ENCODE peak calls at places on chromosomes 6 and 20, in four cellular contexts. One of them, this sample, is unnamed.

GRCh38 chr6:84549912-84550311 is 214.5 kb downstream of the TBX18 start:
- DNase-seq in neural progenitor cell: peak; percentile 18
- DNase-seq in ascending aorta: no peak
- DNase-seq in NCI-H446 treated with DMSO at 0.1 percent for 48 hours: no peak
- DNase-seq in this sample: peak; percentile 45

GRCh38 chr6:35478259-35478658 is 10.1 kb downstream of the RPL10A start:
- DNase-seq in neural progenitor cell: no peak
- DNase-seq in ascending aorta: no peak
- DNase-seq in NCI-H446 treated with DMSO at 0.1 percent for 48 hours: no peak
- DNase-seq in this sample: no peak

GRCh38 chr20:431012-431904 is 23.2 kb downstream of the RBCK1 start:
- DNase-seq in NCI-H446 treated with DMSO at 0.1 percent for 48 hours: peak; percentile 31
- DNase-seq in neural progenitor cell: peak; percentile 85
- DNase-seq in ascending aorta: no peak
- DNase-seq in this sample: peak; percentile 87

GRCh38 chr20:35462351-35462750 is 7.0 kb downstream of the CEP250 start:
- DNase-seq in ascending aorta: no peak
- DNase-seq in NCI-H446 treated with DMSO at 0.1 percent for 48 hours: no peak
- DNase-seq in neural progenitor cell: no peak
- DNase-seq in this sample: no peak

GRCh38 chr6:113047148-113047547 is 700.0 kb downstream of the RFPL4B start:
- DNase-seq in neural progenitor cell: no peak
- DNase-seq in ascending aorta: no peak
- DNase-seq in NCI-H446 treated with DMSO at 0.1 percent for 48 hours: no peak
- DNase-seq in this sample: no peak

GRCh38 chr6:13116155-13116554 is 212.2 kb downstream of the TBC1D7 start:
- DNase-seq in neural progenitor cell: no peak
- DNase-seq in NCI-H446 treated with DMSO at 0.1 percent for 48 hours: no peak
- DNase-seq in ascending aorta: no peak
- DNase-seq in this sample: no peak

GRCh38 chr6:151350442-151351145 is 40.8 kb downstream of the ZBTB2 start:
- DNase-seq in ascending aorta: no peak
- DNase-seq in neural progenitor cell: no peak
- DNase-seq in NCI-H446 treated with DMSO at 0.1 percent for 48 hours: no peak
- DNase-seq in this sample: no peak

GRCh38 chr20:2771631-2772080 is 28.8 kb downstream of the CPXM1 start:
- DNase-seq in NCI-H446 treated with DMSO at 0.1 percent for 48 hours: no peak
- DNase-seq in neural progenitor cell: no peak
- DNase-seq in ascending aorta: no peak
- DNase-seq in this sample: peak; percentile 60

GRCh38 chr6:3765415-3765814 is 13.9 kb upstream of the PXDC1 start:
- DNase-seq in neural progenitor cell: no peak
- DNase-seq in NCI-H446 treated with DMSO at 0.1 percent for 48 hours: no peak
- DNase-seq in ascending aorta: no peak
- DNase-seq in this sample: no peak

GRCh38 chr6:132919476-132919875 is 105.1 kb downstream of the RPS12 start:
- DNase-seq in ascending aorta: no peak
- DNase-seq in neural progenitor cell: no peak
- DNase-seq in NCI-H446 treated with DMSO at 0.1 percent for 48 hours: no peak
- DNase-seq in this sample: no peak

GRCh38 chr6:31785475-31785874 is 8.3 kb upstream of the VWA7 start:
- DNase-seq in neural progenitor cell: no peak
- DNase-seq in ascending aorta: no peak
- DNase-seq in NCI-H446 treated with DMSO at 0.1 percent for 48 hours: no peak
- DNase-seq in this sample: peak; percentile 13

GRCh38 chr20:44646641-44647274 is 4.7 kb downstream of the ADA start:
- DNase-seq in neural progenitor cell: no peak
- DNase-seq in ascending aorta: no peak
- DNase-seq in NCI-H446 treated with DMSO at 0.1 percent for 48 hours: no peak
- DNase-seq in this sample: no peak

GRCh38 chr20:4216142-4216735 is 200.9 kb upstream of the RNF24 start:
- DNase-seq in ascending aorta: no peak
- DNase-seq in neural progenitor cell: no peak
- DNase-seq in NCI-H446 treated with DMSO at 0.1 percent for 48 hours: no peak
- DNase-seq in this sample: no peak

This sample was measured in H7.